ENCODE peak calls at places on chromosome 22, in five cellular contexts. K, H, C, G and V are unnamed samples.
A peak's percentile ranks its signal among the peaks of the same experiment; 100 is the strongest.

GRCh38 chr22:50439314-50440250 is 35.3 kb downstream of the SBF1 start:
- DNase-seq in K (no peak), H (no peak), C (no peak), G (no peak), V (no peak)

GRCh38 chr22:16935209-16935608 is 72.8 kb downstream of the GAB4 start:
- DNase-seq in K (no peak), H (no peak), C (no peak), G (no peak), V (no peak)

GRCh38 chr22:20111689-20112622 is 3.9 kb upstream of the RANBP1 start:
- DNase-seq in K (no peak), H (no peak), C (peak; percentile 6), G (no peak), V (peak; percentile 16)

GRCh38 chr22:20128619-20128901 is 3.0 kb upstream of the ZDHHC8 start:
- DNase-seq in K (no peak), H (no peak), C (no peak), G (no peak), V (no peak)

GRCh38 chr22:19918332-19919106 is 23.1 kb upstream of the COMT start:
- DNase-seq in K (no peak), H (no peak), C (no peak), G (no peak), V (no peak)

GRCh38 chr22:40345801-40346177 is 511 bp upstream of the ADSL start:
- DNase-seq in K (no peak), H (peak; percentile 76), C (peak; percentile 29), G (peak; percentile 40), V (peak; percentile 49)

GRCh38 chr22:24883426-24883825 is 63.1 kb downstream of the LHFPL7 start:
- DNase-seq in K (no peak), H (no peak), C (no peak), G (no peak), V (no peak)

GRCh38 chr22:19596680-19597398 is 72.6 kb upstream of the CLDN5 start:
- DNase-seq in K (no peak), H (no peak), C (no peak), G (no peak), V (no peak)

GRCh38 chr22:33529424-33530113 is 390.7 kb downstream of the LARGE1 start:
- DNase-seq in K (no peak), H (no peak), C (no peak), G (no peak), V (no peak)

GRCh38 chr22:19419464-19420178 is 11.9 kb downstream of the HIRA start:
- DNase-seq in K (no peak), H (no peak), C (no peak), G (peak; percentile 48), V (no peak)

GRCh38 chr22:29315286-29316195 is at the start of gene RASL10A:
- DNase-seq in K (no peak), H (no peak), C (no peak), G (no peak), V (peak; percentile 38)

GRCh38 chr22:31585161-31585859 is 76.7 kb downstream of the PISD start:
- DNase-seq in K (no peak), H (peak; percentile 27), C (no peak), G (no peak), V (no peak)

GRCh38 chr22:33598821-33599220 is 321.5 kb downstream of the LARGE1 start:
- DNase-seq in K (no peak), H (no peak), C (no peak), G (no peak), V (no peak)

GRCh38 chr22:25172153-25172552 is 27.5 kb upstream of the CRYBB3 start:
- DNase-seq in K (peak; percentile 30), H (no peak), C (no peak), G (no peak), V (no peak)

GRCh38 chr22:37807410-37808293 is at the start of gene GCAT:
- DNase-seq in K (peak; percentile 94), H (peak; percentile 97), C (peak; percentile 96), G (peak; percentile 81), V (peak; percentile 97)

GRCh38 chr22:37804886-37805857 is 2.6 kb upstream of the GCAT start:
- DNase-seq in K (peak; percentile 87), H (peak; percentile 91), C (peak; percentile 93), G (peak; percentile 28), V (peak; percentile 91)

GRCh38 chr22:37804502-37804885 is 3.2 kb upstream of the GCAT start:
- DNase-seq in K (no peak), H (no peak), C (peak; percentile 32), G (no peak), V (no peak)

GRCh38 chr22:37806409-37807338 is 1.1 kb upstream of the GCAT start:
- DNase-seq in K (peak; percentile 32), H (peak; percentile 59), C (no peak), G (no peak), V (no peak)

DNA sequence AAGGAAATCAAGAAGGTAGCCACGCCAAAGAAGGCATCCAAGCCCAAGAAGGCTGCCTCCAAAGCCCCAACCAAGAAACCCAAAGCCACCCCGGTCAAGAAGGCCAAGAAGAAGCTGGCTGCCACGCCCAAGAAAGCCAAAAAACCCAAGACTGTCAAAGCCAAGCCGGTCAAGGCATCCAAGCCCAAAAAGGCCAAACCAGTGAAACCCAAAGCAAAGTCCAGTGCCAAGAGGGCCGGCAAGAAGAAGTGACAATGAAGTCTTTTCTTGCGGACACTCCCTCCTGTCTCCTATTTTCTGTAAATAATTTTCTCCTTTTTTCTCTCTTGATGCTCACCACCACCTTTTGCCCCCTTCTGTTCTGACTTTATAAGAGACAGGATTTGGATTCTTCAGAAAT is 1.9 kb upstream of the GCAT start:
- DNase-seq in K (no peak), H (no peak), C (no peak), G (no peak), V (no peak)
- H3K4me1 ChIP-seq in K (peaks cover 20% of the 10 kb centered on the region), H (no peaks in the 10 kb centered on the region), C (peaks cover 21% of the 10 kb centered on the region), G (peaks cover 45% of the 10 kb centered on the region), V (peaks cover 21% of the 10 kb centered on the region)

DNA sequence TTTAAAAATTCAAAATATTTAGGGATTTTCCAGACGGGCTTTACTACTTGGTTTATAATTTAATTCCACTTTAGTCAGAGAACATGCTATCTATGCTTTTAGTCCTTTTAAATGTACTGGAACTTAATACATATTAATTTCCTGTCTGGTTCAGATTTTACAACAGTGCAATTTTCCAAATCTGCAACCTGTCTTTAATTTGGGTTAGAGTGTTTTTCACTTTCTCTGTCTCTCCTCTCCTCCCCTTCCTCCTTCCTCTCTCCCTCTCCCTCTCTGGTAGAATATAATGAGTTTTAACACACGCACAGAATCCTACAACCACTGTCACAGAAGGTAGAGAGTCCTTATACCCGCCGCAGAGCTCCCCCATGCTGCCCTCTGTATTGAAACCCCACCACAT is 950.7 kb downstream of the BRD1 start:
- DNase-seq in K (no peak), H (peak; percentile 9), C (no peak), G (no peak), V (no peak)
- H3K4me1 ChIP-seq in K (no peaks in the 10 kb centered on the region), H (no peaks in the 10 kb centered on the region), C (no peaks in the 10 kb centered on the region), G (no peaks in the 10 kb centered on the region), V (no peaks in the 10 kb centered on the region)

GRCh38 chr22:38122616-38123015 is 12.1 kb upstream of the BAIAP2L2 start:
- DNase-seq in K (no peak), H (no peak), C (no peak), G (no peak), V (no peak)

GRCh38 chr22:38115423-38116205 is 5.1 kb upstream of the BAIAP2L2 start:
- DNase-seq in K (no peak), H (no peak), C (no peak), G (no peak), V (peak; percentile 16)

GRCh38 chr22:38114484-38115398 is 4.3 kb upstream of the BAIAP2L2 start:
- DNase-seq in K (peak; percentile 67), H (peak; percentile 91), C (peak; percentile 89), G (peak; percentile 69), V (peak; percentile 88)

GRCh38 chr22:38120359-38121110 is 10.1 kb upstream of the BAIAP2L2 start:
- DNase-seq in K (no peak), H (no peak), C (no peak), G (no peak), V (peak; percentile 48)

GRCh38 chr22:38118182-38118581 is 7.7 kb upstream of the BAIAP2L2 start:
- DNase-seq in K (no peak), H (no peak), C (no peak), G (no peak), V (no peak)
- H3K4me1 ChIP-seq in K (no peaks in the 10 kb centered on the region), H (no peaks in the 10 kb centered on the region), C (peaks cover 7% of the 10 kb centered on the region), G (no peaks in the 10 kb centered on the region), V (no peaks in the 10 kb centered on the region)

GRCh38 chr22:37196539-37197450 is 8.7 kb upstream of the C1QTNF6 start:
- DNase-seq in K (peak; percentile 92), H (peak; percentile 87), C (peak; percentile 92), G (no peak), V (peak; percentile 92)

GRCh38 chr22:37193629-37194191 is 5.7 kb upstream of the C1QTNF6 start:
- DNase-seq in K (peak; percentile 83), H (peak; percentile 50), C (no peak), G (no peak), V (no peak)

GRCh38 chr22:37197451-37198289 is 9.6 kb upstream of the C1QTNF6 start:
- DNase-seq in K (peak; percentile 96), H (peak; percentile 81), C (peak; percentile 59), G (no peak), V (peak; percentile 84)

GRCh38 chr22:37194750-37195149 is 6.7 kb upstream of the C1QTNF6 start:
- DNase-seq in K (no peak), H (peak; percentile 6), C (no peak), G (no peak), V (peak; percentile 6)

GRCh38 chr22:37195921-37196320 is 7.9 kb upstream of the C1QTNF6 start:
- DNase-seq in K (no peak), H (peak; percentile 41), C (no peak), G (no peak), V (peak; percentile 18)
- H3K4me1 ChIP-seq in K (peaks cover 83% of the 10 kb centered on the region), H (peaks cover 18% of the 10 kb centered on the region), C (peaks cover 36% of the 10 kb centered on the region), G (peaks cover 57% of the 10 kb centered on the region), V (peaks cover 7% of the 10 kb centered on the region)

DNA sequence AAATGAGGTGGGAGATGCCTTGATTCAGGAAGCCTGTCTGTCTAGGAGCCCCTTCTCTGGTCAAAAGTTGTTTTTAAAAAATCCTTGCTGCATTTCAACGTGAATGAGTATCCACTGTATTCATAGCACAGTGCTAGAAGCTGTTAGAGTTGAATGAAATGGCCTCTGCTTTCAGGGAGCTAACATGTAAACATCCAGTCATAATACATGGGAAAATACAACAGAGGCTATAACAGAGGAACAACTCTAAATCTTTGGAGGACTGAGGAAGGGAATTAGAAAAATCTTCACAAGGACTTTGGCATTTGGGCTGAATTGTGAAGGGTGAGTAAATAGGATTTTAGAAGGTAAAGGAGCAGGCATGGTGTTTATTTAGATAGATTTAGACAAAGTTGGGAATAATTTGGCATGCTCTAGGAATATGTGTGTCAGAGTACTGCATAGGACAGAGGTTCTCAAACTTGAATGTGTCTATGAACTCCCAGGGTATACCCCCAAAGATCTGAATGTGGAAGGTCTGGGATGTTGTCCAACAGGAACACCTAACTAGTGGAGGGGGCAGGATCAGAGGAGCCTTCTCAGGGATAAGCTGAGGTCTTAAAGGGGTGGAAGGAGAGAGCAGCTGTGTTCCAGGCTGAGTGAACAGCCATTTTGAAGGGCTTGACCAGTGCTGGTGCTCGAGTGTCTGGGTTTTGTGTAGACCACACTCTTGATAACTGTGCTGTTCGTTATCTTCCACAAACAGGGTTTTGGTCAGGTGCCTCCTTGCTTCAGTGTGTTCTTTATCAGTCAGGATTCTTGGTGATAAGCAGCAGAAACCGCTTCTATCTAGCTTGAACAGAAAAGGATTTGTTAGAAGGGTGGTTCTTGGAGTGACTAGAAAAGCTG is 12.7 kb downstream of the SREBF2 start:
- DNase-seq in K (no peak), H (no peak), C (no peak), G (no peak), V (no peak)
- H3K4me1 ChIP-seq in K (peaks cover 50% of the 10 kb centered on the region), H (peaks cover 4% of the 10 kb centered on the region), C (peaks cover 37% of the 10 kb centered on the region), G (peaks cover 16% of the 10 kb centered on the region), V (peaks cover 61% of the 10 kb centered on the region)

GRCh38 chr22:46910624-46911023 is 148.2 kb downstream of the TBC1D22A start:
- DNase-seq in K (no peak), H (no peak), C (no peak), G (no peak), V (no peak)
- H3K4me1 ChIP-seq in K (no peaks in the 10 kb centered on the region), H (no peaks in the 10 kb centered on the region), C (no peaks in the 10 kb centered on the region), G (no peaks in the 10 kb centered on the region), V (no peaks in the 10 kb centered on the region)

GRCh38 chr22:35541254-35541748 is 670 bp downstream of the RASD2 start:
- DNase-seq in K (no peak), H (no peak), C (no peak), G (no peak), V (peak; percentile 49)
- H3K4me1 ChIP-seq in K (peaks cover 9% of the 10 kb centered on the region), H (no peaks in the 10 kb centered on the region), C (peaks cover 23% of the 10 kb centered on the region), G (peaks cover 11% of the 10 kb centered on the region), V (no peaks in the 10 kb centered on the region)